ENCODE peak calls at places on chromosomes 7 and 10, in nine cellular contexts. O, Z, D, J, W, U, L, A and B are unnamed samples.
A peak's percentile ranks its signal among the peaks of the same experiment; 100 is the strongest.

GRCh38 chr10:106910666-106911065 is 253.8 kb downstream of the SORCS1 start:
- DNase-seq in U (no peak), A (no peak), O (no peak), Z (no peak), J (no peak), L (no peak), W (no peak), D (no peak), B (no peak)

GRCh38 chr10:17024461-17024860 is 105.2 kb downstream of the CUBN start:
- DNase-seq in L (no peak), O (no peak), U (no peak), J (no peak), W (no peak), D (no peak), Z (no peak), A (no peak), B (no peak)

GRCh38 chr7:1156782-1157535 is 3.0 kb downstream of the ZFAND2A start:
- DNase-seq in J (no peak), A (no peak), L (no peak), W (peak; percentile 34), O (peak; percentile 52), U (no peak), D (no peak), Z (no peak), B (no peak)

GRCh38 chr7:63876707-63877322 is 121.8 kb upstream of the ZNF722 start:
- DNase-seq in Z (no peak), D (no peak), U (no peak), A (no peak), L (no peak), O (no peak), J (no peak), W (no peak), B (no peak)

GRCh38 chr10:98349508-98349922 is 65.5 kb downstream of the PYROXD2 start:
- DNase-seq in L (no peak), W (no peak), A (no peak), O (peak; percentile 99), J (peak; percentile 82), Z (no peak), D (peak; percentile 44), U (no peak), B (no peak)

GRCh38 chr10:113661332-113661731 is 2.5 kb downstream of the NRAP start:
- DNase-seq in J (no peak), L (no peak), U (no peak), D (no peak), W (no peak), O (no peak), A (no peak), Z (no peak), B (no peak)

GRCh38 chr7:131970602-131971001 is 414.2 kb upstream of the PODXL start:
- DNase-seq in J (no peak), U (no peak), W (no peak), A (no peak), O (no peak), L (no peak), D (no peak), Z (no peak), B (no peak)

GRCh38 chr7:36653011-36653670 is 71.2 kb downstream of the AOAH start:
- DNase-seq in O (peak; percentile 79), Z (no peak), L (no peak), D (no peak), W (no peak), U (no peak), J (no peak), A (no peak), B (no peak)

GRCh38 chr7:12297709-12298108 is 86.6 kb downstream of the TMEM106B start:
- DNase-seq in J (no peak), W (no peak), D (no peak), Z (peak; percentile 15), O (no peak), U (no peak), L (no peak), A (no peak), B (no peak)

GRCh38 chr10:84308481-84309304 is 19.7 kb upstream of the CCSER2 start:
- DNase-seq in A (no peak), L (no peak), D (peak; percentile 32), U (no peak), O (peak; percentile 92), W (no peak), Z (no peak), J (no peak), B (peak; percentile 18)

DNA sequence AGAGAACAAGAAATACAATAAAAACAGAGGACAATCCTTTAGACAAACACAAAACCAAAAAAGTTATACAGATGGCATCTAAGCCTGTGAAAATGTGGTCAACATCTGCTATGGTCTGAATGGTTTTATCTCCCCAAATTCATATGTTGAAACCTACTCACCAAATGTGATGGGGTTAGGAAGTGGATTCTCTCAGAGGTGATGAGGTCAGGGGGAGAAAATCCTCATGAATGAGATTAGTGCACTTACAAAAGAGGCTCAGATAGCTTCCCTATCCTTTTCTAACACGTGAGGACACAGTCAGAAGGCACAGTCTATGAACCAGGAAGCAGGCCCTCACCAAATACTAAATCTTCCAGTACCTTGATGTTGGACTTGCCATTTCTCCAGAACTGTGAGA is 147.8 kb upstream of the GPR22 start:
- DNase-seq in U (peak; percentile 43), W (no peak), A (no peak), Z (no peak), L (no peak), J (no peak), O (no peak), D (no peak), B (no peak)
- H3K27me3 ChIP-seq in U (no peaks in the 10 kb centered on the region), W (no peaks in the 10 kb centered on the region), A (no peaks in the 10 kb centered on the region), Z (no peaks in the 10 kb centered on the region), L (no peaks in the 10 kb centered on the region), J (no peaks in the 10 kb centered on the region), O (no peaks in the 10 kb centered on the region), D (no peaks in the 10 kb centered on the region), B (no peaks in the 10 kb centered on the region)

DNA sequence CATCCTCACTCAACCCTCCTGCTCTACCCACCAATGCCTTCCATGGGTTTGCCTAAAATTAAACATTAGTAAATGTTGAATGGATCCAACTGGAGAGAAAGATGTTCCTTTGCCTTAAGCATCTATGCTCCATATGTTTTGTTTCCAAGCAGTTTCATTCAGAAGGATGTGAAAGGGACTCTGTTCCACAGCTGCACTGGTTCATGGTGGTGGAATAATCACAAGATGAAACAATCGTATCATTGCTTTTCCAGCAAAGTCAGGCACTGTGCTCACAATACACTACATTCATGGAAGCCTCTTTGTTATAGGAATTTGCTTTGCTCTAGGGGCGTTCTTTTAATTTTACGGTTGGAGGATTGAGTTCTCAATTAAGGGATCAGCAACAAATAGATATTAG is 33.8 kb downstream of the RAMP3 start:
- DNase-seq in A (no peak), O (no peak), Z (no peak), W (no peak), L (peak; percentile 3), J (no peak), D (no peak), U (no peak), B (no peak)
- TF ChIP-seq CTCF in A (no peak), O (no peak), Z (no peak), W (no peak), L (no peak), J (no peak), D (no peak), U (no peak), B (no peak)

GRCh38 chr7:69049341-69049740 is 548.9 kb upstream of the AUTS2 start:
- DNase-seq in U (no peak), O (no peak), Z (no peak), J (no peak), A (no peak), D (no peak), W (no peak), L (no peak), B (no peak)
- H3K9me3 ChIP-seq in U (no peaks in the 10 kb centered on the region), O (peaks cover 13% of the 10 kb centered on the region), Z (peaks cover 14% of the 10 kb centered on the region), J (no peaks in the 10 kb centered on the region), A (peaks cover 5% of the 10 kb centered on the region), D (no peaks in the 10 kb centered on the region), W (no peaks in the 10 kb centered on the region), L (no peaks in the 10 kb centered on the region), B (peaks cover 3% of the 10 kb centered on the region)

GRCh38 chr10:101165736-101166135 is 34.6 kb downstream of the TLX1 start:
- DNase-seq in D (no peak), L (no peak), A (no peak), O (no peak), U (no peak), W (no peak), Z (no peak), J (no peak), B (no peak)

GRCh38 chr10:101162677-101163076 is 31.6 kb downstream of the TLX1 start:
- DNase-seq in D (no peak), W (no peak), J (no peak), Z (no peak), A (no peak), O (no peak), L (no peak), U (no peak), B (no peak)

GRCh38 chr10:101161494-101162299 is 30.6 kb downstream of the TLX1 start:
- DNase-seq in Z (peak; percentile 72), J (peak; percentile 61), A (peak; percentile 15), U (peak; percentile 91), D (peak; percentile 46), W (no peak), L (peak; percentile 91), O (peak; percentile 65), B (peak; percentile 53)

DNA sequence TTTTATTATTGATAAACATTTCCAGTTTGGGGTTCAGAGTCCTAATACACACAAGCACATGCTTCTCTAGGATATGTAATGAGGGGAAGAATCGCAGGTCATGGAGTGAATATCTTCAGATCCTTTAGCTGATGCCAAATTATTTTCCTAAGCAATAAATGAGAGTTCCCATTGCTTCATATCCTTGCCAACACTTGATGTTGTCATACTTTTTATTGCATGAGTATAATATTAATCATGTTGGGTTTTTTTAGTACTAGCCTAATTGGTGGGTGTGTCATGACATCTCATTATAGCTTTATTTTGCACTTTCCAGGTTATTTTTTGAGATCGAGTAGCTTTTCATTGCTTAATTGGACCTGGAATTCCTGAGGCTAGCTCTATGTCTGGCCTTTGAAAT is 35.3 kb downstream of the TLX1 start:
- DNase-seq in Z (no peak), W (no peak), U (no peak), L (no peak), O (no peak), A (no peak), J (no peak), D (no peak), B (no peak)
- H3K27me3 ChIP-seq in Z (no peaks in the 10 kb centered on the region), W (peaks cover 95% of the 10 kb centered on the region), U (peaks cover 98% of the 10 kb centered on the region), L (no peaks in the 10 kb centered on the region), O (peaks cover 26% of the 10 kb centered on the region), A (peaks cover 7% of the 10 kb centered on the region), J (no peaks in the 10 kb centered on the region), D (peaks cover 77% of the 10 kb centered on the region), B (peaks cover 57% of the 10 kb centered on the region)

DNA sequence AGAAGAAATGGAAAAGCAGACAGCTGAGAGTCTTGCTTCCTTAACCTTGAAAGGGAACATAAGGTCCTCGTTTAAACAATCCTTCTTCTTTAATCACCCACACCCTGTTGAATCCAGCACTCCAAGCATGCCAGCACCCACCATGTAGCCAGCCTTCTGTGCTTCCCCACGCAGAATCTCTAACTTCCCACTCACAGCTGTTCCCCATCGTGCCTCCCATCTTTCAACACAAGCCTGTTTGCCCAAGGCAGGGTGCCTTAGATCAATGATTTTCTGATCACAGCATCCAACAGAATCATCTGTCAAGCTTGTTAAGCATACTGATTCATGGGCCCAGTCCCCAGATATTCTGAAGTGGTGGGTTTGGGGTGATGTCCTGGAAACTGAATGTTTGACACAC is 530.7 kb downstream of the SH2D4B start:
- DNase-seq in O (no peak), A (no peak), J (no peak), U (no peak), L (no peak), Z (no peak), D (no peak), W (no peak), B (no peak)
- TF ChIP-seq CTCF in O (no peak), A (no peak), J (no peak), U (no peak), L (no peak), Z (no peak), D (no peak), W (no peak), B (no peak)